ENCODE peak calls at places on chromosome 10, in nine cellular contexts. N is heart left ventricle, H is lower lobe of right lung, L is WTC11, S is GM23338, V is nephron progenitor cell, T is bronchial epithelial cell, Z is IMR-90, F is cardiac muscle cell. I is an unnamed sample.

GRCh38 chr10:72105098-72105475 is 16.7 kb upstream of the SPOCK2 start:
- DNase-seq in S (no peak), Z (no peak), L (no peak), F (no peak), H (no peak), N (no peak), T (no peak), V (no peak), I (no peak)

GRCh38 chr10:88553116-88553752 is 29.9 kb downstream of the RNLS start:
- DNase-seq in Z (peak), H (no peak), V (peak), S (peak), N (peak), L (peak), F (peak), T (peak), I (peak)

GRCh38 chr10:94725871-94726270 is 36.6 kb upstream of the CYP2C19 start:
- DNase-seq in Z (no peak), L (no peak), N (no peak), S (no peak), F (peak), H (no peak), T (peak), V (no peak), I (no peak)

GRCh38 chr10:103718247-103718620 is 137.1 kb downstream of the SH3PXD2A start:
- DNase-seq in V (no peak), S (no peak), F (no peak), Z (no peak), H (no peak), T (no peak), N (no peak), L (no peak), I (no peak)

GRCh38 chr10:126097558-126098215 is 201.3 kb downstream of the FANK1 start:
- DNase-seq in H (no peak), N (no peak), Z (no peak), F (no peak), T (no peak), V (no peak), L (no peak), S (peak), I (no peak)

GRCh38 chr10:130915065-130915464 is 396.5 kb downstream of the TCERG1L start:
- DNase-seq in L (no peak), S (no peak), F (no peak), Z (no peak), V (no peak), H (no peak), T (no peak), N (no peak), I (no peak)

GRCh38 chr10:110803830-110804338 is 67.8 kb upstream of the PDCD4 start:
- DNase-seq in F (peak), Z (peak), S (peak), N (no peak), H (no peak), V (peak), L (peak), T (peak), I (peak)

GRCh38 chr10:94108200-94108599 is 114.5 kb downstream of the PLCE1 start:
- DNase-seq in N (no peak), S (no peak), H (no peak), V (no peak), Z (peak), T (peak), F (peak), L (no peak), I (no peak)

GRCh38 chr10:120506674-120507073 is 49.6 kb downstream of the PLPP4 start:
- DNase-seq in N (no peak), T (peak), H (no peak), V (no peak), Z (no peak), L (no peak), F (no peak), S (no peak), I (no peak)

GRCh38 chr10:60137292-60137992 is 231.1 kb upstream of the CCDC6 start:
- DNase-seq in F (no peak), N (no peak), H (no peak), L (no peak), T (peak), S (no peak), Z (no peak), V (no peak), I (no peak)

GRCh38 chr10:115094605-115095004 is 1.4 kb downstream of the ATRNL1 start:
- DNase-seq in H (no peak), S (no peak), T (no peak), V (no peak), L (no peak), Z (no peak), F (no peak), N (no peak), I (no peak)

GRCh38 chr10:15209827-15210509 is 41.5 kb upstream of the NMT2 start:
- DNase-seq in Z (peak), F (peak), H (peak), N (peak), V (peak), S (peak), T (peak), L (peak), I (peak)

GRCh38 chr10:97463363-97464132 is 17.6 kb downstream of the ZDHHC16 start:
- DNase-seq in S (peak), V (peak), L (peak), Z (peak), T (peak), N (no peak), F (peak), H (no peak), I (peak)

GRCh38 chr10:97795886-97796285 is 24.1 kb upstream of the SFRP5 start:
- DNase-seq in V (no peak), T (no peak), H (no peak), N (no peak), L (peak), Z (no peak), F (no peak), S (peak), I (no peak)

GRCh38 chr10:16646474-16647059 is 124.9 kb upstream of the C1QL3 start:
- DNase-seq in V (no peak), Z (no peak), T (peak), H (no peak), S (no peak), N (no peak), F (peak), L (no peak), I (no peak)

GRCh38 chr10:43623351-43623750 is 17.1 kb downstream of the ZNF485 start:
- DNase-seq in S (peak), H (no peak), N (no peak), V (no peak), Z (peak), L (no peak), T (no peak), F (peak), I (no peak)

GRCh38 chr10:80771902-80772555 is 234.3 kb downstream of the SH2D4B start:
- DNase-seq in V (no peak), L (no peak), H (no peak), N (no peak), F (no peak), T (no peak), Z (no peak), S (peak), I (no peak)

GRCh38 chr10:79090134-79090803 is 21.5 kb downstream of the ZMIZ1 start:
- DNase-seq in S (no peak), F (peak), H (no peak), T (no peak), L (no peak), Z (peak), V (no peak), N (no peak), I (no peak)

GRCh38 chr10:119671381-119671780 is 20.2 kb downstream of the BAG3 start:
- DNase-seq in T (no peak), L (no peak), S (no peak), V (no peak), F (no peak), N (no peak), Z (no peak), H (no peak), I (no peak)

GRCh38 chr10:132953428-132953827 is 11.1 kb upstream of the CFAP46 start:
- DNase-seq in L (no peak), H (no peak), Z (no peak), F (no peak), T (no peak), S (no peak), N (no peak), V (no peak), I (no peak)

GRCh38 chr10:132687181-132687892 is 98.6 kb downstream of the NKX6-2 start:
- DNase-seq in F (no peak), T (no peak), Z (no peak), V (no peak), S (no peak), L (peak), N (peak), H (peak), I (peak)

GRCh38 chr10:97393034-97393573 is 8.0 kb downstream of the RRP12 start:
- DNase-seq in Z (no peak), F (no peak), N (no peak), S (no peak), H (no peak), T (no peak), L (no peak), V (no peak), I (no peak)

GRCh38 chr10:48243487-48243886 is 31.0 kb downstream of the FRMPD2 start:
- DNase-seq in S (peak), L (no peak), N (no peak), Z (no peak), T (no peak), F (no peak), H (no peak), V (no peak), I (no peak)

GRCh38 chr10:114664127-114664526 is 6.1 kb upstream of the ABLIM1 start:
- DNase-seq in L (no peak), S (peak), F (no peak), H (no peak), N (no peak), Z (no peak), T (no peak), V (no peak), I (no peak)

GRCh38 chr10:120951288-120951687 is 100.1 kb downstream of the WDR11 start:
- DNase-seq in F (no peak), H (no peak), S (peak), V (no peak), Z (no peak), L (no peak), N (no peak), T (no peak), I (no peak)

GRCh38 chr10:131207176-131207575 is 104.3 kb downstream of the TCERG1L start:
- DNase-seq in F (no peak), T (no peak), L (no peak), S (no peak), H (no peak), Z (no peak), N (no peak), V (no peak), I (no peak)

GRCh38 chr10:31929986-31930675 is 1.5 kb upstream of the ARHGAP12 start:
- DNase-seq in S (no peak), Z (no peak), N (no peak), V (no peak), L (no peak), T (no peak), H (no peak), F (peak), I (no peak)

GRCh38 chr10:34522542-34522941 is 292.6 kb downstream of the PARD3 start:
- DNase-seq in H (no peak), S (peak), T (no peak), N (no peak), V (no peak), L (no peak), F (peak), Z (peak), I (no peak)

GRCh38 chr10:125795111-125795510 is 19.5 kb upstream of the MMP21 start:
- DNase-seq in N (no peak), V (no peak), T (no peak), S (no peak), F (no peak), H (no peak), Z (no peak), L (no peak), I (no peak)

GRCh38 chr10:78401882-78402367 is 368.3 kb downstream of the RPS24 start:
- DNase-seq in H (no peak), S (peak), V (no peak), L (peak), T (no peak), N (peak), F (peak), Z (no peak), I (no peak)

GRCh38 chr10:69712346-69712745 is 82.3 kb downstream of the FAM241B start:
- DNase-seq in S (no peak), F (no peak), Z (no peak), H (no peak), N (no peak), L (no peak), V (peak), T (no peak), I (no peak)

DNA sequence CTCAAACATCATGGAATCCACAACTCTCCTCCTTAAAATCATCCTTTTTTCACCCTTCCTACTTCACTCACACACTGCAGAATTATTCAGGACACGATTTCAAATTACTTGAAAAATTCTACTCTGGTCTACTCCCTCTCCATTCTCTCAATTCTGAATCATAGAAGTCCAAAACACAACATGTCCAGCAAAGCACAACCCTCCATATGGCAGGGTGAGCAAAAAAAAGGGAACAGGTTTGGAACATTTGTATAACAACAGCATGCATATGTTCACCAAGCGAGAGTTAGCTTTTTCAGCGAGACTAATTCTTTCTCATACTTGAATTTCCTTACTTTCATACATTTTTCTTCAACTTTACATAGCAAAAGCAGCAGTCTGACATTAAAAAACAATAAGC is 73.4 kb downstream of the ABI1 start:
- DNase-seq in L (no peak), Z (no peak), N (no peak), H (no peak), V (no peak), T (no peak), F (no peak), S (no peak), I (no peak)
- TF ChIP-seq CTCF in L (no peak), Z (no peak), N (no peak), H (no peak), V (no peak), T (no peak), F (no peak), S (no peak), I (no peak)

GRCh38 chr10:76697923-76698322 is 939.7 kb downstream of the KCNMA1 start:
- DNase-seq in T (no peak), H (no peak), N (no peak), Z (no peak), V (no peak), L (no peak), S (peak), F (no peak), I (no peak)
- TF ChIP-seq CTCF in T (no peak), H (no peak), N (no peak), Z (no peak), V (no peak), L (no peak), S (peak), F (no peak), I (no peak)

GRCh38 chr10:20888620-20889337 is 8.3 kb downstream of the NEBL start:
- DNase-seq in T (no peak), H (no peak), F (peak), Z (no peak), N (no peak), V (no peak), S (no peak), L (no peak), I (no peak)
- TF ChIP-seq CTCF in T (no peak), H (no peak), F (no peak), Z (no peak), N (no peak), V (no peak), S (no peak), L (no peak), I (no peak)

GRCh38 chr10:106278385-106278784 is 886.1 kb downstream of the SORCS1 start:
- DNase-seq in H (no peak), L (no peak), N (no peak), Z (no peak), T (no peak), V (no peak), F (peak), S (peak), I (no peak)
- TF ChIP-seq CTCF in H (no peak), L (no peak), N (peak), Z (no peak), T (no peak), V (no peak), F (no peak), S (peak), I (no peak)